ENCODE peak calls at places on chromosome 6, in ten cellular contexts. L is heart right ventricle, B is Peyer's patch, E is GM12865, H is bronchial epithelial cell, U is body of pancreas, K is right cardiac atrium, I is heart left ventricle, S is skeletal muscle cell, D is H7. W is an unnamed sample.

GRCh38 chr6:37659561-37659960 is 38.1 kb downstream of the MDGA1 start:
- DNase-seq in L (no peak), B (no peak), E (no peak), H (no peak), U (no peak), K (no peak), I (no peak), S (no peak), D (no peak), W (no peak)

GRCh38 chr6:106512048-106512957 is 117.0 kb downstream of the RTN4IP1 start:
- DNase-seq in L (peak; percentile 71), B (peak; percentile 83), E (peak; percentile 83), H (peak; percentile 53), U (peak; percentile 73), K (peak; percentile 87), I (peak; percentile 72), S (no peak), D (peak; percentile 76), W (peak; percentile 62)

GRCh38 chr6:64012351-64013060 is 376.9 kb downstream of the PHF3 start:
- DNase-seq in L (no peak), B (no peak), E (peak; percentile 32), H (peak; percentile 63), U (no peak), K (no peak), I (no peak), S (peak; percentile 29), D (peak; percentile 64), W (peak; percentile 75)

GRCh38 chr6:53322188-53323029 is 26.3 kb downstream of the ELOVL5 start:
- DNase-seq in L (no peak), B (no peak), E (no peak), H (peak; percentile 57), U (no peak), K (no peak), I (no peak), S (no peak), D (no peak), W (peak; percentile 32)

GRCh38 chr6:164322533-164322932 is 908.0 kb downstream of the QKI start:
- DNase-seq in L (no peak), B (no peak), E (no peak), H (peak; percentile 86), U (no peak), K (no peak), I (no peak), S (peak; percentile 90), D (no peak), W (peak; percentile 81)

GRCh38 chr6:12635813-12636212 is 80.8 kb upstream of the PHACTR1 start:
- DNase-seq in L (no peak), B (no peak), E (no peak), H (no peak), U (no peak), K (no peak), I (peak; percentile 52), S (peak; percentile 28), D (no peak), W (no peak)

GRCh38 chr6:168428052-168428829 is 12.7 kb upstream of the SMOC2 start:
- DNase-seq in L (no peak), B (no peak), E (no peak), H (no peak), U (no peak), K (no peak), I (no peak), S (no peak), D (no peak), W (no peak)

GRCh38 chr6:36246511-36247268 is 23.2 kb upstream of the PNPLA1 start:
- DNase-seq in L (no peak), B (no peak), E (no peak), H (peak; percentile 73), U (no peak), K (no peak), I (no peak), S (peak; percentile 21), D (peak; percentile 16), W (peak; percentile 81)

GRCh38 chr6:17042422-17043147 is 59.3 kb upstream of the STMND1 start:
- DNase-seq in L (no peak), B (no peak), E (no peak), H (peak; percentile 77), U (peak; percentile 63), K (no peak), I (peak; percentile 35), S (no peak), D (peak; percentile 81), W (peak; percentile 79)

GRCh38 chr6:160358225-160359119 is 10.3 kb downstream of the SLC22A3 start:
- DNase-seq in L (no peak), B (no peak), E (no peak), H (no peak), U (no peak), K (no peak), I (no peak), S (no peak), D (no peak), W (no peak)

GRCh38 chr6:151689499-151690201 is 117.8 kb upstream of the ESR1 start:
- DNase-seq in L (no peak), B (no peak), E (no peak), H (no peak), U (no peak), K (no peak), I (no peak), S (no peak), D (no peak), W (no peak)
- H3K4me3 ChIP-seq in L (no peak overlapping the region), B (no peak overlapping the region), E (no peak overlapping the region), H (no peak overlapping the region), U (no peak overlapping the region), K (peak overlapping the region; percentile 71), I (no peak overlapping the region), S (no peak overlapping the region), D (no peak overlapping the region), W (no peak overlapping the region)

GRCh38 chr6:158706369-158706982 is 56.6 kb downstream of the SYTL3 start:
- DNase-seq in L (peak; percentile 42), B (peak; percentile 17), E (no peak), H (peak; percentile 41), U (peak; percentile 59), K (peak; percentile 77), I (peak; percentile 78), S (no peak), D (peak; percentile 80), W (peak; percentile 53)
- H3K4me3 ChIP-seq in L (no peak overlapping the region), B (no peak overlapping the region), E (no peak overlapping the region), H (no peak overlapping the region), U (no peak overlapping the region), K (no peak overlapping the region), I (no peak overlapping the region), S (no peak overlapping the region), D (no peak overlapping the region), W (no peak overlapping the region)

DNA sequence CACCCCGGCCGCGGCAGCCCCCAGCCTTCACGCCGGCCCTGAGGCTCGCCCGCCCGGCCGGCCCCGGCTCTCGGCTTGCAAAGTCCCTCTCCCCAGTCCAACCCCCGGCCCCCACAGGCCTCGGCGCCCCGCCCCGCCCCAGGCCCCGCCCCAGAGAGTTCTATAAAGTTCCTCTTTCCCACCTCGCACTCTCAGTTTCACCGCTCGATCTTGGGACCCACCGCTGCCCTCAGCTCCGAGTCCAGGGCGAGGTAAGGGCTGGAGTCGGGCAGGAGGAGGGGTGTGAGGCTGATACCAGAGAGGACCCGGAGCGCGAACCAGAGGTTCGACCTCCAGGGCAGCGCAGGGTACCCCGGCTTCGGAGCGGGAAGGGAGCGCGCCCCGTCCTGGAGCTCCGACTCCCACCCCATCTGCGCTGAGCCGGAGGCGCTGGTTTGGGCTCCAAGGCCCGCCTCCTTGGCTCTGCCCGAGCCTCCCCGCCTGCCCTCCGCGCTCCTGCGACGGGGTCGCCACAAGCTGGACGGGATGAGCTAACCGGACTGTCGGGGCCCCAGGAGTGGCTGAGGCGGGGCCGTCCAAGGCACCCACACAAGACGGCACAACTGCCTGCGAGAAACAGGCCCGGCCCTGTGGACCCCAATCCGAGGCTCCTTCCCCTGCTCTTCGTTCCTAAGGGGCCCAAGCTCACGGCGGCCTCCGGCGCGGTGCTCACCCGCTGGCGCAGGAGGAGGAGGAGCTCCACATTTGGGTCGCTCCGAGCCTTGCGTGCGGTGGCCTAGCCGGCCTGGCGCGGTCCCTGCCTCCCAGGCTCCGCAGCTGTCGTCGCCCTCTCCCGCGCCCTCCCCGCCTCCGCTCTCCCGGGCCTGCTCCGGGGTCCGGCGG is at the start of gene IRF4:
- DNase-seq in L (no peak), B (peak; percentile 91), E (peak; percentile 91), H (no peak), U (no peak), K (peak; percentile 61), I (no peak), S (no peak), D (peak; percentile 93), W (peak; percentile 9)
- H3K4me3 ChIP-seq in L (peak within 1 kb of the TSS; percentile 23), B (peak within 1 kb of the TSS; percentile 81), E (peak within 1 kb of the TSS; percentile 91), H (no peak within 1 kb of the TSS), U (no peak within 1 kb of the TSS), K (peak within 1 kb of the TSS; percentile 64), I (peak within 1 kb of the TSS; percentile 24), S (peak within 1 kb of the TSS; percentile 38), D (peak within 1 kb of the TSS; percentile 57), W (no peak within 1 kb of the TSS)

DNA sequence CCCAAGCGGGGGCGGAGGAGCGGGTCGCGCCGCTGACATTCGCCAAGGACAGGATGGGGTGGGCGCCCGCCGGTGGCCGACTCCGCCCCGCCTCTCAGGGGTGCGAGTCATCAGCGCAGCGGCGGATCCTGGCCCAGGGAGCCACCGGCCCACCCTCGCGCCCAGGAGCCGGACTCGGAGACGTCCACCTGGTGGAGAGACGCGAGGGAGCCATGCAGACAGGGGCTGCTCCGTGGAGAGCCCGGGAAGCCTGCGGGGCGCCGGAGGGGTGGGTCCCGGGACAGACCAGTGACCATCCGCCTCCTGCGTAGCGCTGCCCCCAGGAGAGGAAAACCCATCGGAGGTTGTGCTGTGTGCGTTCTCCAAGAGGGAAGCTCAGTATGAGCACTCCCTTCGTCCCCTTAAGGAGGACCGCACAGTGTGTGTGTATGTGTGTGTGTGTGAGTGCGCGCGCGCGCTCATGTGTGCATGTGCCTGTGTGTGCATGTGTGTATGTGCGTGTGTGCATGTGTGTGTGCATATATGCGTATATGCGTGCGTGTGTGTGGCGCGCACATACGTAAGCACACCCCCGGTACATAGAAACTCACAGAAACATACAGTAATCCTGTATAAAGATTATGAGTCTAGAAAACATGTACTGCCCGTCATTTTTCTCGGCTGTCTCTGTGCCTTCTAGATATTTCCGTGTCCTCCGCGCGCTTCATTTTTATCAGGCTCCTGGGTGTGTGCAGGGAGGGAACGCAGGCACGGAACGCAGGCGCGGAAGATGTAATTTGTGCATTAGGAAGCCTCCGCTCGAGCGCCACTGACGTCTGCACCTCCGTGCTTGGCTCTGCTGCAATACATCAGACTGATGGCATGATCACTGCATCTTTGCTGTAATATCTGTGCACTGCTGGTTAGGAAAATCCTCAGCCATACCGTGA is 158.9 kb downstream of the TBXT start:
- DNase-seq in L (no peak), B (no peak), E (no peak), H (no peak), U (no peak), K (peak; percentile 58), I (peak; percentile 28), S (peak; percentile 71), D (peak; percentile 78), W (no peak)
- H3K4me3 ChIP-seq in L (peak overlapping the region; percentile 8), B (no peak overlapping the region), E (no peak overlapping the region), H (no peak overlapping the region), U (no peak overlapping the region), K (peak overlapping the region; percentile 2), I (peak overlapping the region; percentile 19), S (peak overlapping the region; percentile 48), D (peak overlapping the region; percentile 44), W (no peak overlapping the region)

DNA sequence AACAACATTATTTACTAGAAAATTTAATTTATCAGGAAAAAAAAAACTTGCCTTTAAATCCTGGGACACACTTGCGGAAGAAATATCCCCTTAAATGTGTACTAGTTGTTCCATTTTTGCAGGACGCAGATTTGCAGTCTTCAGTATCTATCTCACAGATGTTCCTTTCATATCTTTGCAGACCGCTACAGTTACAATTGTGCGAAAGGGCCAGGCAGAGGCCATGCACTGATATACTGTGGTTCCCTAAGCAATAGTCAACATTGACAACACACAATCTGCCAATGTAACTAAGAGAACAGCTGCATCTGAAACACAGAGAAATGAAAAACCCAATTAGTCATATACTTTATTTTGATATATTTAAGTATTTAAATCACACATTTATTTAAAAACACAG is 411.2 kb downstream of the EYS start:
- DNase-seq in L (no peak), B (no peak), E (no peak), H (no peak), U (no peak), K (no peak), I (no peak), S (no peak), D (no peak), W (no peak)
- H3K4me3 ChIP-seq in L (no peak overlapping the region), B (no peak overlapping the region), E (no peak overlapping the region), H (no peak overlapping the region), U (no peak overlapping the region), K (no peak overlapping the region), I (no peak overlapping the region), S (no peak overlapping the region), D (no peak overlapping the region), W (no peak overlapping the region)

W was measured in epithelial cell of esophagus.